ENCODE peak calls at places on chromosomes 2 and 18, in nine cellular contexts. D is right lobe of liver, N is ovary, W is stomach, R is AG04450, J is gastrocnemius medialis, S is astrocyte, T is lung, E is iPS DF 6.9. C is an unnamed sample.

GRCh38 chr2:106953236-106953635 is 67.3 kb upstream of the ST6GAL2 start:
- DNase-seq in D (no peak), N (no peak), W (no peak), R (no peak), J (no peak), S (peak), T (no peak), E (no peak), C (no peak)

GRCh38 chr18:46719388-46719787 is 37.5 kb downstream of the ST8SIA5 start:
- DNase-seq in D (no peak), N (no peak), W (no peak), R (no peak), J (no peak), S (no peak), T (no peak), E (no peak), C (no peak)

GRCh38 chr2:74715880-74716279 is 61.8 kb downstream of the SEMA4F start:
- DNase-seq in D (no peak), N (no peak), W (no peak), R (no peak), J (no peak), S (no peak), T (no peak), E (no peak), C (no peak)

GRCh38 chr18:31741096-31741735 is 19.5 kb downstream of the SLC25A52 start:
- DNase-seq in D (no peak), N (peak), W (peak), R (peak), J (no peak), S (peak), T (peak), E (peak), C (peak)

GRCh38 chr2:11338580-11338979 is 5.9 kb downstream of the ROCK2 start:
- DNase-seq in D (no peak), N (no peak), W (no peak), R (no peak), J (no peak), S (no peak), T (no peak), E (no peak), C (no peak)

GRCh38 chr2:179614121-179614520 is 247.3 kb downstream of the ZNF385B start:
- DNase-seq in D (no peak), N (no peak), W (no peak), R (no peak), J (no peak), S (no peak), T (no peak), E (no peak), C (no peak)

GRCh38 chr2:121239471-121239870 is 45.5 kb downstream of the TFCP2L1 start:
- DNase-seq in D (peak), N (no peak), W (no peak), R (no peak), J (no peak), S (no peak), T (no peak), E (no peak), C (no peak)

GRCh38 chr2:149422337-149422990 is 92.1 kb downstream of the LYPD6 start:
- DNase-seq in D (no peak), N (no peak), W (no peak), R (no peak), J (no peak), S (peak), T (no peak), E (no peak), C (no peak)

GRCh38 chr2:203732953-203733510 is 26.6 kb downstream of the CD28 start:
- DNase-seq in D (no peak), N (no peak), W (no peak), R (no peak), J (no peak), S (no peak), T (no peak), E (no peak), C (no peak)

GRCh38 chr2:211468881-211469280 is 912.5 kb downstream of the CPS1 start:
- DNase-seq in D (no peak), N (no peak), W (no peak), R (no peak), J (no peak), S (no peak), T (no peak), E (no peak), C (no peak)

GRCh38 chr2:95023222-95023597 is 2.3 kb upstream of the MAL start:
- DNase-seq in D (no peak), N (no peak), W (peak), R (no peak), J (no peak), S (no peak), T (no peak), E (no peak), C (no peak)

GRCh38 chr18:48658721-48659120 is 119.9 kb downstream of the CTIF start:
- DNase-seq in D (no peak), N (no peak), W (peak), R (no peak), J (no peak), S (no peak), T (no peak), E (no peak), C (no peak)

GRCh38 chr2:200308421-200309295 is 2.2 kb downstream of the SPATS2L start:
- DNase-seq in D (no peak), N (no peak), W (no peak), R (no peak), J (no peak), S (peak), T (no peak), E (no peak), C (no peak)

GRCh38 chr2:200306969-200307811 is 697 bp downstream of the SPATS2L start:
- DNase-seq in D (peak), N (peak), W (peak), R (no peak), J (peak), S (no peak), T (peak), E (no peak), C (no peak)

GRCh38 chr2:200308001-200308400 is 1.5 kb downstream of the SPATS2L start:
- DNase-seq in D (no peak), N (no peak), W (no peak), R (no peak), J (no peak), S (peak), T (no peak), E (no peak), C (no peak)

GRCh38 chr2:200305797-200306718 is at the start of gene SPATS2L:
- DNase-seq in D (peak), N (peak), W (peak), R (peak), J (peak), S (peak), T (peak), E (no peak), C (peak)

DNA sequence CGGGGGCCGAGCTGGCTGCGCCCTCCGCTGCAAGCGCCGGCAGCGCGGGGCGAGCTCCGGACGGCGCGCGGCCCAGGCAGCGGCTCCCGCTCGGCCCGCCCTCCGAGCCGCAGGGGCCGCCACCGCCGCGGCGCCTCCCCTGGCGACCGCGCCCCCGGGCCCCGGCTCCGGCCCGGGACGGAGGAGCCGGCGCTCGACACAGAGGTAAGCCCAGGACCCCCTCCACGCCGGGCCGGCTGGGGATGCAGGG is 151 bp downstream of the SPATS2L start:
- DNase-seq in D (no peak), N (no peak), W (no peak), R (no peak), J (peak), S (no peak), T (no peak), E (no peak), C (no peak)
- H3K4me3 ChIP-seq in D (peak), N (peak), W (peak), R (peak), J (peak), S (peak), T (peak), E (peak), C (peak)

GRCh38 chr2:36964496-36965058 is 1.8 kb downstream of the STRN start:
- DNase-seq in D (no peak), N (no peak), W (no peak), R (no peak), J (no peak), S (no peak), T (no peak), E (no peak), C (no peak)

GRCh38 chr2:36965751-36966369 is 476 bp downstream of the STRN start:
- DNase-seq in D (no peak), N (no peak), W (peak), R (no peak), J (peak), S (no peak), T (peak), E (no peak), C (no peak)

GRCh38 chr2:36965196-36965595 is 1.1 kb downstream of the STRN start:
- DNase-seq in D (no peak), N (no peak), W (no peak), R (no peak), J (no peak), S (no peak), T (no peak), E (no peak), C (no peak)

GRCh38 chr2:36963106-36963505 is 3.2 kb downstream of the STRN start:
- DNase-seq in D (no peak), N (no peak), W (no peak), R (no peak), J (no peak), S (no peak), T (no peak), E (no peak), C (no peak)

DNA sequence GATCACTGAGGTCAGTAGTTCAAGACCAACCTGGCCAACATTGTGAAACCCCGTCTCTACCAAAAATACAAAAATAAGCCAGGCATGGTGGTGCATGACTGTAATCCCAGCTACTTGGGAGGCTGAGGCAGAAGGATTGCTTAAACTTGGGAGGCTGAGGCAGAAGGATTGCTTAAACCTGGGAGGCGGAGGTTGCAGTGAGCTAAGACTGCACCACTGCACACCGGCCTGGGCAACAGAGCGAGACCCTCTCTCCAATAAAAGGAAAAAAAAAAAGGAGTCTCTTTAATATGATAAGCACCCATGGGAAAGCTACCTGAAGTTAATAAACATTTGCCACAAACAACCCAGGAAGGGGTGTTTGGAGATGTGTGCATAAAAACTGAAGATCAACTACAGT is 2.6 kb downstream of the STRN start:
- DNase-seq in D (no peak), N (no peak), W (no peak), R (no peak), J (no peak), S (no peak), T (no peak), E (no peak), C (no peak)
- H3K4me3 ChIP-seq in D (no peak), N (no peak), W (no peak), R (no peak), J (no peak), S (no peak), T (no peak), E (no peak), C (no peak)

GRCh38 chr2:61758991-61759390 is 94.9 kb downstream of the FAM161A start:
- DNase-seq in D (no peak), N (no peak), W (no peak), R (peak), J (no peak), S (peak), T (no peak), E (no peak), C (no peak)
- H3K4me3 ChIP-seq in D (no peak), N (no peak), W (no peak), R (no peak), J (no peak), S (no peak), T (no peak), E (no peak), C (no peak)

DNA sequence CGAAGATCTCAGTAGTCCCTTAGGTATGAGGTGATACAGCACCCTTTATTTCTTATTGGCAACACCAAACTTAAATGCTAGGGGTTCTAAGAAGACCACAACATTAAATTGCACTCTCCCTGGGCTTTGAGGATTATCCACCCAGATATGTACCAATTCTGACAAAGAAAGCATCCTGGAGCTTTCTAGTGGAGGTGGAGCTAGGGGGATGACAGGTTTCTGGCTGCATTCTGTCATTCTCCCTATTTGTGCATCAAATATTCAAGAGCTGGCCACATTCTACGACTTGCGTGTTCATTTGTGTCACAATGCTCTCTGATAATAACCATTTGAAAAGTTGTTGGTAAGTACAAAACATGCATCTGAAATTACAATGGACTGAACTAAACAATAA is 111.1 kb downstream of the CDH2 start:
- DNase-seq in D (no peak), N (no peak), W (no peak), R (no peak), J (no peak), S (no peak), T (no peak), E (no peak), C (no peak)
- H3K4me3 ChIP-seq in D (no peak), N (no peak), W (no peak), R (no peak), J (no peak), S (no peak), T (no peak), E (no peak), C (no peak)